ENCODE peak calls at places on chromosomes 2 and 18, in four cellular contexts. M is transverse colon; Z is CD4-positive, alpha-beta T cell; C is stimulated activated CD4-positive, alpha-beta T cell treated with anti-CD3 and anti-CD28 coated beads, Interleukin-1b, Interleukin-23, amount 100 ng/mL, for 1 hour. X is an unnamed sample.

GRCh38 chr18:48828713-48829442 is 121.9 kb downstream of the SMAD7 start:
- DNase-seq in M (no peak), Z (no peak), C (no peak), X (no peak)

GRCh38 chr2:96771792-96772618 is 11.3 kb downstream of the CNNM4 start:
- DNase-seq in M (peak; percentile 84), Z (no peak), C (no peak), X (no peak)

GRCh38 chr2:112995346-112995920 is 9.8 kb upstream of the IL36A start:
- DNase-seq in M (no peak), Z (peak; percentile 32), C (no peak), X (no peak)

GRCh38 chr2:217856871-217857270 is 145.9 kb downstream of the TNS1 start:
- DNase-seq in M (no peak), Z (no peak), C (no peak), X (no peak)

GRCh38 chr2:210688071-210688470 is 131.7 kb downstream of the CPS1 start:
- DNase-seq in M (no peak), Z (no peak), C (no peak), X (no peak)

GRCh38 chr2:212940816-212941215 is 210.6 kb downstream of the IKZF2 start:
- DNase-seq in M (peak; percentile 42), Z (no peak), C (no peak), X (no peak)

GRCh38 chr2:160419776-160420521 is 73.7 kb downstream of the RBMS1 start:
- DNase-seq in M (no peak), Z (no peak), C (no peak), X (no peak)

GRCh38 chr2:104215269-104216161 is 638.4 kb upstream of the POU3F3 start:
- DNase-seq in M (no peak), Z (no peak), C (no peak), X (no peak)

GRCh38 chr2:96507957-96508520 is 2.9 kb upstream of the NEURL3 start:
- DNase-seq in M (peak; percentile 83), Z (peak; percentile 87), C (peak; percentile 79), X (peak; percentile 33)

GRCh38 chr2:148022882-148023281 is 2.0 kb downstream of the MBD5 start:
- DNase-seq in M (no peak), Z (no peak), C (no peak), X (no peak)

GRCh38 chr2:10889741-10890215 is 22.0 kb upstream of the KCNF1 start:
- DNase-seq in M (no peak), Z (no peak), C (no peak), X (no peak)

GRCh38 chr18:48263913-48264506 is 145.2 kb downstream of the ZBTB7C start:
- DNase-seq in M (no peak), Z (no peak), C (no peak), X (no peak)

GRCh38 chr2:20674974-20675679 is 8.2 kb downstream of the GDF7 start:
- DNase-seq in M (no peak), Z (no peak), C (no peak), X (no peak)

GRCh38 chr18:49609416-49610284 is 47.8 kb downstream of the LIPG start:
- DNase-seq in M (no peak), Z (no peak), C (no peak), X (no peak)

GRCh38 chr2:72145658-72146329 is 1.9 kb downstream of the CYP26B1 start:
- DNase-seq in M (no peak), Z (no peak), C (no peak), X (no peak)

GRCh38 chr2:239611222-239611795 is 210.5 kb upstream of the HDAC4 start:
- DNase-seq in M (no peak), Z (no peak), C (no peak), X (no peak)

GRCh38 chr18:11500153-11501122 is 109.0 kb upstream of the SLC35G4 start:
- DNase-seq in M (no peak), Z (no peak), C (no peak), X (peak; percentile 6)

GRCh38 chr2:239720411-239721365 is 304.5 kb downstream of the NDUFA10 start:
- DNase-seq in M (no peak), Z (no peak), C (no peak), X (peak; percentile 16)

GRCh38 chr2:40415391-40415790 is 36.5 kb downstream of the SLC8A1 start:
- DNase-seq in M (no peak), Z (no peak), C (no peak), X (no peak)

GRCh38 chr2:172931256-172931894 is 144.3 kb upstream of the MAP3K20 start:
- DNase-seq in M (no peak), Z (no peak), C (no peak), X (no peak)

GRCh38 chr2:24105816-24106215 is 17.3 kb downstream of the PFN4 start:
- DNase-seq in M (no peak), Z (no peak), C (no peak), X (no peak)

GRCh38 chr18:71374294-71374693 is 1085.4 kb downstream of the SOCS6 start:
- DNase-seq in M (no peak), Z (no peak), C (no peak), X (no peak)

GRCh38 chr2:162750033-162750432 is 88.5 kb downstream of the KCNH7 start:
- DNase-seq in M (no peak), Z (no peak), C (no peak), X (no peak)

GRCh38 chr2:160068906-160069305 is 6.5 kb upstream of the PLA2R1 start:
- DNase-seq in M (no peak), Z (no peak), C (no peak), X (no peak)

GRCh38 chr18:25862881-25863600 is 227.4 kb downstream of the SS18 start:
- DNase-seq in M (no peak), Z (no peak), C (no peak), X (no peak)

GRCh38 chr18:27164905-27165304 is 20.2 kb downstream of the CHST9 start:
- DNase-seq in M (no peak), Z (no peak), C (no peak), X (no peak)

X was measured in GOT3.